ENCODE peak calls at places on chromosomes 2 and 18, in six cellular contexts. D, O, H, F, B and T are unnamed samples.

GRCh38 chr2:145617906-145618305 is 1098.0 kb upstream of the ZEB2 start:
- DNase-seq in O (peak), B (no peak), F (no peak), D (peak), H (peak), T (no peak)

GRCh38 chr18:44093253-44093652 is 587.4 kb upstream of the SETBP1 start:
- DNase-seq in O (peak), F (no peak), D (no peak), B (no peak), H (no peak), T (no peak)

GRCh38 chr18:77038182-77038581 is 94.4 kb downstream of the MBP start:
- DNase-seq in D (no peak), O (no peak), F (no peak), B (no peak), H (no peak), T (no peak)

GRCh38 chr2:95348609-95349567 is 51.7 kb downstream of the KCNIP3 start:
- DNase-seq in B (no peak), H (no peak), D (peak), F (no peak), O (peak), T (no peak)

GRCh38 chr2:117212562-117212961 is 601.9 kb upstream of the DDX18 start:
- DNase-seq in O (no peak), D (no peak), H (no peak), F (no peak), B (peak), T (no peak)

GRCh38 chr2:234680688-234681050 is 183.8 kb upstream of the ARL4C start:
- DNase-seq in F (no peak), H (no peak), O (peak), B (no peak), D (no peak), T (no peak)

GRCh38 chr2:97748397-97748796 is 35.0 kb downstream of the ZAP70 start:
- DNase-seq in D (peak), O (no peak), H (no peak), B (peak), F (peak), T (no peak)

GRCh38 chr2:133241231-133241575 is 327.1 kb downstream of the NCKAP5 start:
- DNase-seq in O (peak), D (peak), B (no peak), H (no peak), F (no peak), T (no peak)

GRCh38 chr2:155223781-155224406 is 525.4 kb downstream of the KCNJ3 start:
- DNase-seq in H (peak), F (no peak), O (peak), D (peak), B (peak), T (no peak)

GRCh38 chr2:224982910-224983688 is 59.2 kb downstream of the DOCK10 start:
- DNase-seq in F (peak), O (peak), D (peak), B (no peak), H (no peak), T (no peak)

GRCh38 chr2:86822668-86823067 is 32.0 kb upstream of the CD8A start:
- DNase-seq in H (no peak), B (no peak), F (no peak), D (no peak), O (no peak), T (no peak)

GRCh38 chr18:45136381-45137088 is 455.8 kb downstream of the SETBP1 start:
- DNase-seq in B (no peak), D (no peak), H (no peak), O (no peak), F (no peak), T (no peak)

GRCh38 chr2:19670303-19670702 is 231.5 kb downstream of the TTC32 start:
- DNase-seq in B (no peak), H (no peak), D (no peak), F (no peak), O (no peak), T (no peak)

GRCh38 chr18:76977108-76977621 is 154.8 kb downstream of the ZNF236 start:
- DNase-seq in F (no peak), H (no peak), B (no peak), D (no peak), O (no peak), T (no peak)

GRCh38 chr2:220277445-220277960 is 650.1 kb downstream of the SLC4A3 start:
- DNase-seq in D (peak), F (no peak), O (peak), B (no peak), H (peak), T (peak)

GRCh38 chr18:57803119-57803969 is at the start of gene ATP8B1:
- DNase-seq in H (peak), D (peak), O (peak), F (no peak), B (peak), T (peak)

GRCh38 chr18:13756671-13757070 is 30.2 kb downstream of the RNMT start:
- DNase-seq in O (no peak), H (peak), F (no peak), B (no peak), D (no peak), T (no peak)

GRCh38 chr2:148459300-148459891 is 185.2 kb upstream of the EPC2 start:
- DNase-seq in H (no peak), D (peak), B (no peak), O (peak), F (no peak), T (no peak)

GRCh38 chr2:132479140-132479539 is 62.5 kb downstream of the GPR39 start:
- DNase-seq in H (no peak), B (no peak), D (no peak), F (no peak), O (no peak), T (no peak)

GRCh38 chr2:12769492-12770105 is 52.9 kb downstream of the TRIB2 start:
- DNase-seq in H (no peak), D (peak), F (peak), O (no peak), B (no peak), T (no peak)

GRCh38 chr18:58321986-58322385 is 278.0 kb downstream of the NEDD4L start:
- DNase-seq in F (peak), D (peak), H (peak), B (peak), O (peak), T (peak)

GRCh38 chr18:22509423-22509822 is 91.7 kb upstream of the CTAGE1 start:
- DNase-seq in H (no peak), D (peak), F (no peak), O (no peak), B (no peak), T (no peak)

DNA sequence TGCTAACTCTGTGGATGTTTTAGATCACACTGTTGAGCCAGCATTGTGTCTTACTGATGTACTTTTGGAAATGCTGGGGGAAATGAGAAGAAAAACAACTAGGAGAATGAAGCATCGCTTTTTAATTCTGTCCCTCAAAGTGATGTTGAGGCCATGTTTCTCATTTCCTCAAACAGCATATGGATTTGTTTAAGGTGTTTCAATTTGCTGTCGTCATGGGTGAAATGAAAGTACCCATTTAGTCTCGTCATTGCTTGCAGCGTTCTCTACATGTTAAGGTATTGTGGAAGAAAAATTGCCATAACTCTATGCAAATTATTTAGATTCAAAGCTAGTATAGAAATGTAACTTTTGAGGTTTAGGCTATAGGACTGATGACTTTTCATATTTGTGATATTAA is 151.3 kb downstream of the KCTD1 start:
- DNase-seq in H (no peak), O (no peak), D (no peak), F (no peak), B (no peak), T (no peak)
- H3K4me2 ChIP-seq in H (no peak), O (no peak), D (no peak), F (no peak), B (no peak), T (no peak)

GRCh38 chr2:192196451-192197194 is 1.9 kb upstream of the TMEFF2 start:
- DNase-seq in F (no peak), B (peak), O (peak), D (peak), H (no peak), T (no peak)

GRCh38 chr2:192194866-192195547 is at the start of gene TMEFF2:
- DNase-seq in D (peak), H (peak), B (peak), O (peak), F (no peak), T (no peak)

GRCh38 chr2:192194065-192194865 is 468 bp downstream of the TMEFF2 start:
- DNase-seq in F (no peak), H (no peak), D (peak), B (no peak), O (peak), T (no peak)

GRCh38 chr2:192197387-192197786 is 2.7 kb upstream of the TMEFF2 start:
- DNase-seq in O (peak), B (no peak), F (no peak), H (no peak), D (peak), T (no peak)

GRCh38 chr2:192195548-192196418 is 1.1 kb upstream of the TMEFF2 start:
- DNase-seq in B (peak), H (no peak), O (peak), F (no peak), D (peak), T (no peak)
- TF ChIP-seq EZH2 in B (no peak), H (peak), O (peak), F (no peak), D (peak), T (no peak)

DNA sequence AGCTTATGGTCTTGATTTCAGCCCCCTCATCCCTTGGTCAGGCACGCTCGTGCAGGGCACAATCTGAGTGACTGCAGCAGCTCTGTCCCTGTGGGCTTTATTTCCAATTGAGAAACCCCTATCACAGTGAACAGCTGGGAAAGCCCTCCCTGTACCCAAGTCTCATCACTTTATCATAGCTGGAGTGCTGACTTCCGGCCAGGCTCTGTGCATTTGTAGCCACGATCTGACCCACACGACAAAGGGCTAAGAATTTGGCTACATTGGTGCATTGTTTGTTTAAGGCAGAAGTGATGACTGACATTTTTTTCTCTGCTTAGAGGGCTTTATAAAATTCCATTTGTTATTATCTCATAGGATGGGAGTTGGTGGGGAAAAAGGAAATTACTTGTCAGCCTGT is 184.4 kb downstream of the KCNS3 start:
- DNase-seq in D (no peak), H (no peak), O (no peak), B (no peak), F (no peak), T (no peak)
- H2AFZ ChIP-seq in D (no peak), H (no peak), O (no peak), B (no peak), F (no peak), T (no peak)

GRCh38 chr18:63189817-63190216 is 129.8 kb downstream of the BCL2 start:
- DNase-seq in F (no peak), B (no peak), H (no peak), O (no peak), D (no peak), T (no peak)
- H3K4me2 ChIP-seq in F (no peak), B (no peak), H (no peak), O (no peak), D (no peak), T (no peak)

DNA sequence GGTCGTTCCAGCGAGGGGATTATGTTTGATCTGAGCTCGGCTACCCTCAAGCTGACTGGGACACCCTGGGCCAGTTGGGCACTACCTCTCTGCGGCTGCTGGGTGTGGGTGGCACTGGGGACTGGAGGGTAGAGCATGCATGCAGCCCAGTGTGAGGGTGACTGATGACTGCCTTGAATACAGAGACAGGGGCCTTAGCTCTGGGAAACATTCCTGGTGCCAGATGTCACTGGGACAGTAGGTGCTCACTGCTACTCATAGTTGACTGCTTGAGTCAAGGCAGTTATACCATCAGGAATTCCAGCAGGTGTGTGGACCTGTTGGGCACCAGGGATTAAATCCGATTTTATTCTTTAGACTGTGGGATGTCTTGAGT is 33.6 kb upstream of the ATP6V1B1 start:
- DNase-seq in O (peak), F (no peak), B (no peak), D (no peak), H (no peak), T (peak)
- TF ChIP-seq EZH2 in O (no peak), F (no peak), B (no peak), D (no peak), H (no peak), T (no peak)

DNA sequence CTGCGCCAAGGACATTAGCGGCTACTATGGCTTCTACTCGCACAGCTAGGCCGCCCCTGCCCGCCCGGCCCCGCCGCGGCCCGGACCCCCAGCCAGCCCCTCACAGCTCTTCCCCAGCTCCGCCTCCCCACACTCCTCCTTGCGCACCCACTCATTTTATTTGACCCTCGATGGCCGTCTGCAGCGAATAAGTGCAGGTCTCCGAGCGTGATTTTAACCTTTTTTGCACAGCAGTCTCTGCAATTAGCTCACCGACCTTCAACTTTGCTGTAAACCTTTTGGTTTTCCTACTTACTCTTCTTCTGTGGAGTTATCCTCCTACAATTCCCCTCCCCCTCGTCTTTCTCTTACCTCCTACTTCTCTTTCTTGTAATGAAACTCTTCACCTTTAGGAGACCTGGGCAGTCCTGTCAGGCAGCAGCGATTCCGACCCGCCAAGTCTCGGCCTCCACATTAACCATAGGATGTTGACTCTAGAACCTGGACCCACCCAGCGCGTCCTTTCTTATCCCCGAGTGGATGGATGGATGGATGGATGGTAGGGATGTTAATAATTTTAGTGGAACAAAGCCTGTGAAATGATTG is 8.2 kb downstream of the TBR1 start:
- DNase-seq in F (no peak), H (no peak), D (no peak), B (peak), O (no peak), T (no peak)
- H2AFZ ChIP-seq in F (no peak), H (peak), D (peak), B (peak), O (no peak), T (no peak)

DNA sequence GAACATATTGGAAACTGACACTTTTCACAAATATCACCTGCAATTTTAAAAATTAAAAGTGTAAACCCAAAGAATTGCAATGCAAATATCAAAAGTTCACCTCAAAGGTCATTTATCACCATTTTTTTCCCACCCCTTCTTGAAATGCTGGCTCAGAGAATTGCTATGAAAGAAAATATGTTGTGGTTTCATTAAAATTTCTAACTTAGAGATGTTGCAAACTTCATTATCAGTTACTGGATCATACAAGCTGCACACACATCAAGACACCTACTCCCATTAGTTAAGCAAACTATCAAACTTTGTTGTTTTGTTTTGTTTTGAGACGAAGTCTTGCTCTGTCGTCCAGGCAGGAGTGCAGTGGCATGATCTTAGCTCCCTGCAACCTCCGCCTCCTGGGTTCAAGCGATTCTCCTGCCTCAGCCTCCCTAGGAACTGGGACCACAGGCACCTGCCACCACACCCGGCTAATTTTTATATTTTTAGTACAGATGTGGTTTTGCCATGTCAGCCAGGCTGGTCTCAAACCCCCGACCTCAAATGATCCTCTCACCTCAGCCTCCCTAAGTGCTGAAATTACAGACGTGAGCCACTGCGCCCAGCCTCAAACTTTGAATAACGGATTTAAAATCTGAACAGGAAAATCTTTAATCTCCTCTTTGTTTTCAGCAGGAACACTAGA is 37.0 kb downstream of the STK39 start:
- DNase-seq in O (no peak), B (no peak), D (peak), F (no peak), H (peak), T (no peak)
- H3K4me2 ChIP-seq in O (peak), B (no peak), D (peak), F (no peak), H (peak), T (peak)